ENCODE peak calls at places on chromosomes 12 and 14, in ten cellular contexts. N is stomach, G is cardiac muscle cell, L is H1, Q is endothelial cell, D is AG04449, B is A549, A is type B pancreatic cell, F is epithelial cell of esophagus, S is choroid plexus epithelial cell. P is an unnamed sample.

GRCh38 chr14:26394114-26394855 is 203.5 kb downstream of the NOVA1 start:
- DNase-seq in N (peak), G (peak), L (no peak), Q (no peak), D (no peak), B (no peak), A (no peak), F (peak), S (peak), P (no peak)

GRCh38 chr14:66824251-66824650 is 316.3 kb downstream of the GPHN start:
- DNase-seq in N (no peak), G (no peak), L (no peak), Q (no peak), D (no peak), B (no peak), A (no peak), F (peak), S (no peak), P (no peak)

GRCh38 chr14:102370305-102370809 is 7.6 kb downstream of the TECPR2 start:
- DNase-seq in N (no peak), G (peak), L (no peak), Q (no peak), D (no peak), B (peak), A (no peak), F (peak), S (no peak), P (no peak)

GRCh38 chr12:108690799-108691153 is 40.5 kb downstream of the CORO1C start:
- DNase-seq in N (no peak), G (no peak), L (no peak), Q (no peak), D (no peak), B (no peak), A (no peak), F (no peak), S (no peak), P (no peak)

GRCh38 chr12:15011162-15011561 is 38.3 kb downstream of the PDE6H start:
- DNase-seq in N (no peak), G (no peak), L (no peak), Q (no peak), D (no peak), B (peak), A (no peak), F (peak), S (no peak), P (no peak)

GRCh38 chr14:64806202-64806861 is 73.4 kb downstream of the SPTB start:
- DNase-seq in N (peak), G (no peak), L (no peak), Q (no peak), D (peak), B (peak), A (no peak), F (peak), S (peak), P (no peak)

GRCh38 chr14:39763402-39763890 is 331.2 kb upstream of the FBXO33 start:
- DNase-seq in N (no peak), G (no peak), L (no peak), Q (no peak), D (no peak), B (no peak), A (no peak), F (no peak), S (no peak), P (no peak)

GRCh38 chr12:15540469-15540872 is 218.2 kb downstream of the PTPRO start:
- DNase-seq in N (no peak), G (no peak), L (no peak), Q (no peak), D (no peak), B (no peak), A (no peak), F (peak), S (no peak), P (peak)

GRCh38 chr14:101758913-101759593 is 2.5 kb upstream of the PPP2R5C start:
- DNase-seq in N (no peak), G (no peak), L (no peak), Q (no peak), D (no peak), B (no peak), A (no peak), F (no peak), S (no peak), P (no peak)

GRCh38 chr12:65106948-65107347 is 14.2 kb downstream of the WIF1 start:
- DNase-seq in N (no peak), G (no peak), L (no peak), Q (no peak), D (no peak), B (peak), A (no peak), F (peak), S (peak), P (no peak)

GRCh38 chr12:42705863-42706262 is 116.3 kb upstream of the PRICKLE1 start:
- DNase-seq in N (peak), G (no peak), L (no peak), Q (no peak), D (peak), B (no peak), A (no peak), F (peak), S (peak), P (peak)

GRCh38 chr12:77151030-77151429 is 85.7 kb upstream of the E2F7 start:
- DNase-seq in N (no peak), G (no peak), L (no peak), Q (no peak), D (no peak), B (no peak), A (no peak), F (peak), S (no peak), P (no peak)

GRCh38 chr12:1115471-1116242 is 124.6 kb downstream of the ERC1 start:
- DNase-seq in N (no peak), G (peak), L (no peak), Q (no peak), D (peak), B (no peak), A (no peak), F (peak), S (peak), P (peak)

GRCh38 chr12:48486261-48486660 is 4.0 kb downstream of the C12orf54 start:
- DNase-seq in N (no peak), G (no peak), L (no peak), Q (no peak), D (no peak), B (no peak), A (no peak), F (peak), S (no peak), P (no peak)

GRCh38 chr12:89472508-89472907 is 52.1 kb downstream of the GALNT4 start:
- DNase-seq in N (no peak), G (no peak), L (no peak), Q (no peak), D (peak), B (no peak), A (no peak), F (peak), S (peak), P (no peak)

GRCh38 chr14:95151561-95151960 is 5.8 kb downstream of the DICER1 start:
- DNase-seq in N (no peak), G (no peak), L (no peak), Q (no peak), D (no peak), B (no peak), A (no peak), F (no peak), S (no peak), P (no peak)

GRCh38 chr12:121858662-121859572 is at the start of gene HPD:
- DNase-seq in N (no peak), G (no peak), L (no peak), Q (no peak), D (no peak), B (peak), A (no peak), F (peak), S (peak), P (peak)

GRCh38 chr12:111093428-111094142 is 173.2 kb upstream of the MYL2 start:
- DNase-seq in N (no peak), G (no peak), L (no peak), Q (no peak), D (no peak), B (no peak), A (no peak), F (no peak), S (no peak), P (no peak)

GRCh38 chr12:107912421-107913004 is 138.0 kb downstream of the ASCL4 start:
- DNase-seq in N (peak), G (peak), L (peak), Q (peak), D (no peak), B (peak), A (peak), F (peak), S (no peak), P (no peak)

GRCh38 chr12:45762185-45763110 is 32.9 kb downstream of the ARID2 start:
- DNase-seq in N (no peak), G (peak), L (no peak), Q (peak), D (peak), B (peak), A (no peak), F (peak), S (peak), P (peak)

GRCh38 chr14:32682219-32682618 is 256.5 kb upstream of the NPAS3 start:
- DNase-seq in N (no peak), G (no peak), L (no peak), Q (no peak), D (no peak), B (no peak), A (no peak), F (no peak), S (no peak), P (no peak)

GRCh38 chr12:105455250-105455649 is 124.8 kb downstream of the C12orf75 start:
- DNase-seq in N (no peak), G (no peak), L (no peak), Q (no peak), D (no peak), B (no peak), A (no peak), F (peak), S (no peak), P (no peak)

GRCh38 chr12:14876833-14877232 is 8.8 kb downstream of the MGP start:
- DNase-seq in N (no peak), G (no peak), L (no peak), Q (no peak), D (no peak), B (no peak), A (no peak), F (no peak), S (no peak), P (no peak)

GRCh38 chr12:122866950-122867607 is 28.8 kb downstream of the VPS37B start:
- DNase-seq in N (peak), G (no peak), L (no peak), Q (no peak), D (no peak), B (no peak), A (no peak), F (no peak), S (no peak), P (no peak)

GRCh38 chr12:122866379-122866778 is 29.5 kb downstream of the VPS37B start:
- DNase-seq in N (peak), G (no peak), L (no peak), Q (no peak), D (no peak), B (no peak), A (no peak), F (no peak), S (no peak), P (no peak)

GRCh38 chr12:122864894-122865253 is 29.6 kb downstream of the HIP1R start:
- DNase-seq in N (no peak), G (no peak), L (no peak), Q (no peak), D (no peak), B (no peak), A (no peak), F (no peak), S (no peak), P (no peak)

GRCh38 chr12:122867701-122868461 is 28.0 kb downstream of the VPS37B start:
- DNase-seq in N (peak), G (no peak), L (peak), Q (peak), D (no peak), B (peak), A (no peak), F (peak), S (no peak), P (no peak)

DNA sequence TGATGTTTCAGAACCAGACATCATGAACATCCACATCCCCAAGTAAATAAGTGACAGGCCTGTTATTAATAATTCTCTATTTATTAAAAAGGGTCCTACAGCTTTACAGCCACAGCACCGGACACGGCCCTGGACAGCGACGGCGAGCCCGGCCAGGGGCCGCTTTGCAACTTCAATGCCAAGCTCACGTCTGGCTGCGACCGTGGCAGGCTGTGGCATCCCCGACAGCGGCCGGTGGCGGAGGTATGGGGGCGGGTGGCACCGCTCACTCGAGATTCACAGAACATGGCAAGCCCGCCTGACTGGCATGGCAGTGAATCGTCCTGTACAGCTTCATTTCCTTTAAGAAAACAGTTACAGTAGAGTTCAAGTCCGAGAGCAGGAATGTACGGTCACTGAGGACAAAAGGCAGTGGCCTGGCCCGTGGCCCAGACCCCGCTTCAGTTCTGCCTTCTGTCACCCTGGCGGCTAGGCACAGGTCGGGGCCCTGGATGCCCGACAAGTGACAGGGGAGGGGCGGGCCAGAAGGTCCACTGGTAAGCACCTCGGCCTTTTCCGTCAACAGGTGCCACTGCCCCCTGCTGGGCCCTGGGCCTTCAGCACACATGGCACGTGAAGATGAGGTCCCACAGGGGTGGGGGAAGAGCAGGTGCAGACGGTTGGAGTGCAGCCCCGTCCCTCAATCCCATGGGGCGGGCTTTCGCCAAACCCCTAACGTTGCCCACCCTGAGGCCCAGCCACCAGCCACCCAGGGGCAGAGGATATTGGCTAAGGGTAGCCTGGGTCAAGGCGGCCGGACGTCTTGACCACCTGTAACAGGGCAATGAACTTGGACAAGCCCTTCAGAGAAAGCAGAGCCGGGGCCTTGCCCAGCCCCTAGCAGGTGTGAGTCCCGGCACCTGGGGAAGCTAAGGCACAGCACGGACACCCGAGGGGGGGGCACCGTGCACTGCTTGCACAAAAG is 30.3 kb downstream of the HIP1R start:
- DNase-seq in N (peak), G (peak), L (no peak), Q (peak), D (no peak), B (peak), A (no peak), F (no peak), S (no peak), P (no peak)
- TF ChIP-seq CTCF in N (peak), G (peak), L (peak), Q (peak), D (peak), B (peak), A (peak), F (peak), S (peak), P (peak)

GRCh38 chr12:78179346-78179745 is 348.7 kb downstream of the NAV3 start:
- DNase-seq in N (no peak), G (no peak), L (no peak), Q (no peak), D (no peak), B (no peak), A (no peak), F (no peak), S (no peak), P (no peak)

GRCh38 chr12:78183854-78184253 is 353.2 kb downstream of the NAV3 start:
- DNase-seq in N (no peak), G (no peak), L (no peak), Q (no peak), D (no peak), B (no peak), A (no peak), F (no peak), S (peak), P (no peak)

GRCh38 chr12:78185651-78186050 is 355.0 kb downstream of the NAV3 start:
- DNase-seq in N (no peak), G (no peak), L (no peak), Q (no peak), D (no peak), B (no peak), A (no peak), F (no peak), S (no peak), P (no peak)

GRCh38 chr12:78185109-78185508 is 354.4 kb downstream of the NAV3 start:
- DNase-seq in N (no peak), G (no peak), L (no peak), Q (no peak), D (no peak), B (no peak), A (no peak), F (peak), S (no peak), P (no peak)

DNA sequence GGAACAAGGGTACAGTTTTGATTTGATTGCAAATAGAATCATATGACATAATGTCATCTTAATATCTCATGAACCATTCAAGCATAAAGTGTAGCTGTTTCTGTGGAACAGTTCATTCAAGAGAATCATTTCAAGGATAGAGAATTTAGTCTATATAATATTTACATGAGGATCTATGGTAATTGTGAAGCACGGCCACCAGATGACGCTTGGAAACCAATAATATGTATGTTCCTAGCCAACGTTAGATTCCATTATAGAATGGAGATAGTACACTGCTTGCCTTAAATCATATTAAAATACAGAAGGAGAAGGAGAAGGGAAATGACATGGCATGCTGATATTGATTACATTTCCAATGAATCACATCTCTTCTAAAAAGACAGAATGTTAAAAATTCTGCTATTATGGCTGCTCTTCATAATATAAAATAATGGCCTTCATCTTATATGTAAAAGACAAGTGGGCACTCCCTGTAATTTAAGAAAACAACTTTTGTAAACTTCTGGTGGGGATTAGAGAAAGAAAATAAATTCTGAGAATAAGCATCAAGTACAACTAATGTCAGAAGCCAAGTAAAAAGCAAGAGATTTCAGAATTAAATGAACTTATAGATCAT is 351.0 kb downstream of the NAV3 start:
- DNase-seq in N (no peak), G (peak), L (no peak), Q (no peak), D (no peak), B (peak), A (no peak), F (peak), S (peak), P (no peak)
- TF ChIP-seq CTCF in N (no peak), G (peak), L (no peak), Q (peak), D (peak), B (peak), A (peak), F (peak), S (peak), P (peak)

DNA sequence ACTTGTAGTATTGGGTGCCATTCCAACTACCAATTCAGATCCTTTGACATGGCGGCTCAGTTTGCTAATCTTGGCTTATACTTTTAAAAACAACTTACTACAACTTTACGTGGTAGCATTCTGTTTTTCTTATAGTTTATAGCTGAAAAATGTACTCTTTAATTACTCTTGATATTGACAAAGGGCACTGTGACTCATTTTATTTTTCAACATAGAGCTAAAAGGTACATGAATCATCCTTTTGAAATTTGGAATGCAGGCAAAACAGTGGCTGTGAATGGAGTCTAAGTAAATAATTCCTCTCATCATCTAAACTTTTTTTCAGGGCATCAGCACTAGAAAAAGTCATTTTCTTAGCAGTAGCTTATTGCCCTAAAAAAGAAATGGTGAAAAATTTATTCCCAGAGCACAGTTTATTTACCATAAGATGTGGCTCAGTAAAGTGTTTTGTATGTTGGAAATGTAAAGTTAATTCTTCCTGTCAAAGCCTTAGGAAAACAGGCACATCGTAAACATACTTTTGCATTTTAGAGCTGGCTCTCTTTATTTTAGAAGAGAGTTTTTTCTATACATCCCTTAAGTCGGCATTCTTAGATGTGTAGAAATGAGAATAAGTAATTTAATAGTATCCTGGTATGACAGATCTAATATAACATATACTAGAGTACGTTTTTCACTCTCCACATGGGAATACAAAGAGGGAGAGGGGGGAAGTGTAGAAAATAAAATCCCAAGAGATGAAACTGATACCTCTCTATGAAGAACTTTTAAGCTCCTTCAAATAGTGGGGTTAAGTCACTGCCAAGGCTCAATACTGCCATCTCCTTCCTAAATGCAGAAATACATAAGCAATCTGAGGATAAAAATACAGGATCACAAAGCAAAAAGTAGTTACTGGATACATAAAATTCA is 55.2 kb downstream of the SLC25A21 start:
- DNase-seq in N (no peak), G (no peak), L (no peak), Q (no peak), D (no peak), B (peak), A (no peak), F (peak), S (peak), P (peak)
- TF ChIP-seq CTCF in N (no peak), G (no peak), L (no peak), Q (no peak), D (peak), B (peak), A (no peak), F (peak), S (peak), P (peak)

GRCh38 chr14:22188346-22188745 is 400.7 kb downstream of the DAD1 start:
- DNase-seq in N (no peak), G (no peak), L (no peak), Q (no peak), D (no peak), B (no peak), A (no peak), F (no peak), S (no peak), P (no peak)

GRCh38 chr14:22180045-22180444 is 409.0 kb downstream of the DAD1 start:
- DNase-seq in N (no peak), G (no peak), L (no peak), Q (no peak), D (no peak), B (no peak), A (no peak), F (no peak), S (no peak), P (no peak)

GRCh38 chr14:22185191-22185590 is 403.8 kb downstream of the DAD1 start:
- DNase-seq in N (no peak), G (no peak), L (no peak), Q (no peak), D (no peak), B (no peak), A (no peak), F (peak), S (peak), P (no peak)

GRCh38 chr14:22179190-22179589 is 409.8 kb downstream of the DAD1 start:
- DNase-seq in N (no peak), G (no peak), L (no peak), Q (no peak), D (no peak), B (no peak), A (no peak), F (no peak), S (no peak), P (no peak)

GRCh38 chr14:22184157-22185025 is 404.6 kb downstream of the DAD1 start:
- DNase-seq in N (no peak), G (no peak), L (no peak), Q (no peak), D (no peak), B (no peak), A (no peak), F (peak), S (peak), P (no peak)
- TF ChIP-seq CTCF in N (no peak), G (no peak), L (no peak), Q (no peak), D (no peak), B (no peak), A (no peak), F (no peak), S (no peak), P (no peak)

P was measured in AG09309.